ENCODE peak calls at places on chromosomes 6 and 20, in five cellular contexts. One of them, this sample, is unnamed.

GRCh38 chr20:31860431-31861345 is 9.6 kb downstream of the DUSP15 start:
- DNase-seq in B cell: peak
- DNase-seq in D341Med: peak
- DNase-seq in stimulated activated CD4-positive, alpha-beta T cell treated with anti-CD3 and anti-CD28 coated beads, Interleukin-2, amount 100 ng/mL, for 24 hours: no peak
- DNase-seq in lower lobe of right lung: no peak
- DNase-seq in this sample: peak

GRCh38 chr6:4637691-4638433 is 138.3 kb upstream of the CDYL start:
- DNase-seq in B cell: no peak
- DNase-seq in D341Med: no peak
- DNase-seq in stimulated activated CD4-positive, alpha-beta T cell treated with anti-CD3 and anti-CD28 coated beads, Interleukin-2, amount 100 ng/mL, for 24 hours: peak
- DNase-seq in lower lobe of right lung: no peak
- DNase-seq in this sample: no peak

GRCh38 chr20:63966172-63966943 is 3.4 kb downstream of the ZNF512B start:
- DNase-seq in B cell: no peak
- DNase-seq in D341Med: no peak
- DNase-seq in stimulated activated CD4-positive, alpha-beta T cell treated with anti-CD3 and anti-CD28 coated beads, Interleukin-2, amount 100 ng/mL, for 24 hours: no peak
- DNase-seq in lower lobe of right lung: peak
- DNase-seq in this sample: no peak

GRCh38 chr6:98036344-98036743 is 753.3 kb upstream of the MMS22L start:
- DNase-seq in B cell: no peak
- DNase-seq in D341Med: peak
- DNase-seq in stimulated activated CD4-positive, alpha-beta T cell treated with anti-CD3 and anti-CD28 coated beads, Interleukin-2, amount 100 ng/mL, for 24 hours: no peak
- DNase-seq in lower lobe of right lung: no peak
- DNase-seq in this sample: peak

GRCh38 chr6:24566020-24566752 is 71.4 kb downstream of the ALDH5A1 start:
- DNase-seq in B cell: no peak
- DNase-seq in D341Med: no peak
- DNase-seq in stimulated activated CD4-positive, alpha-beta T cell treated with anti-CD3 and anti-CD28 coated beads, Interleukin-2, amount 100 ng/mL, for 24 hours: no peak
- DNase-seq in lower lobe of right lung: no peak
- DNase-seq in this sample: peak

GRCh38 chr6:129575378-129576118 is 134.4 kb downstream of the ARHGAP18 start:
- DNase-seq in B cell: no peak
- DNase-seq in D341Med: peak
- DNase-seq in stimulated activated CD4-positive, alpha-beta T cell treated with anti-CD3 and anti-CD28 coated beads, Interleukin-2, amount 100 ng/mL, for 24 hours: no peak
- DNase-seq in lower lobe of right lung: no peak
- DNase-seq in this sample: no peak

GRCh38 chr6:7513534-7513933 is 27.9 kb upstream of the DSP start:
- DNase-seq in B cell: no peak
- DNase-seq in D341Med: no peak
- DNase-seq in stimulated activated CD4-positive, alpha-beta T cell treated with anti-CD3 and anti-CD28 coated beads, Interleukin-2, amount 100 ng/mL, for 24 hours: no peak
- DNase-seq in lower lobe of right lung: no peak
- DNase-seq in this sample: no peak

GRCh38 chr6:92361990-92362770 is 1057.2 kb downstream of the EPHA7 start:
- DNase-seq in B cell: no peak
- DNase-seq in D341Med: no peak
- DNase-seq in stimulated activated CD4-positive, alpha-beta T cell treated with anti-CD3 and anti-CD28 coated beads, Interleukin-2, amount 100 ng/mL, for 24 hours: no peak
- DNase-seq in lower lobe of right lung: no peak
- DNase-seq in this sample: no peak

GRCh38 chr6:22432060-22432459 is 135.2 kb upstream of the PRL start:
- DNase-seq in B cell: no peak
- DNase-seq in D341Med: no peak
- DNase-seq in stimulated activated CD4-positive, alpha-beta T cell treated with anti-CD3 and anti-CD28 coated beads, Interleukin-2, amount 100 ng/mL, for 24 hours: no peak
- DNase-seq in lower lobe of right lung: no peak
- DNase-seq in this sample: no peak

GRCh38 chr6:84825461-84825860 is 61.1 kb upstream of the TBX18 start:
- DNase-seq in B cell: no peak
- DNase-seq in D341Med: no peak
- DNase-seq in stimulated activated CD4-positive, alpha-beta T cell treated with anti-CD3 and anti-CD28 coated beads, Interleukin-2, amount 100 ng/mL, for 24 hours: no peak
- DNase-seq in lower lobe of right lung: no peak
- DNase-seq in this sample: no peak

GRCh38 chr6:143325379-143326140 is 124.9 kb downstream of the ADAT2 start:
- DNase-seq in B cell: no peak
- DNase-seq in D341Med: no peak
- DNase-seq in stimulated activated CD4-positive, alpha-beta T cell treated with anti-CD3 and anti-CD28 coated beads, Interleukin-2, amount 100 ng/mL, for 24 hours: no peak
- DNase-seq in lower lobe of right lung: no peak
- DNase-seq in this sample: no peak

GRCh38 chr6:21826031-21826430 is 232.5 kb downstream of the SOX4 start:
- DNase-seq in B cell: no peak
- DNase-seq in D341Med: no peak
- DNase-seq in stimulated activated CD4-positive, alpha-beta T cell treated with anti-CD3 and anti-CD28 coated beads, Interleukin-2, amount 100 ng/mL, for 24 hours: no peak
- DNase-seq in lower lobe of right lung: no peak
- DNase-seq in this sample: no peak

GRCh38 chr20:60851826-60852704 is 400.0 kb upstream of the CDH4 start:
- DNase-seq in B cell: no peak
- DNase-seq in D341Med: peak
- DNase-seq in stimulated activated CD4-positive, alpha-beta T cell treated with anti-CD3 and anti-CD28 coated beads, Interleukin-2, amount 100 ng/mL, for 24 hours: no peak
- DNase-seq in lower lobe of right lung: no peak
- DNase-seq in this sample: peak

GRCh38 chr6:116034327-116034726 is 26.4 kb downstream of the FRK start:
- DNase-seq in B cell: no peak
- DNase-seq in D341Med: no peak
- DNase-seq in stimulated activated CD4-positive, alpha-beta T cell treated with anti-CD3 and anti-CD28 coated beads, Interleukin-2, amount 100 ng/mL, for 24 hours: no peak
- DNase-seq in lower lobe of right lung: no peak
- DNase-seq in this sample: no peak

GRCh38 chr6:115456848-115457247 is 603.8 kb downstream of the FRK start:
- DNase-seq in B cell: no peak
- DNase-seq in D341Med: no peak
- DNase-seq in stimulated activated CD4-positive, alpha-beta T cell treated with anti-CD3 and anti-CD28 coated beads, Interleukin-2, amount 100 ng/mL, for 24 hours: no peak
- DNase-seq in lower lobe of right lung: no peak
- DNase-seq in this sample: no peak

GRCh38 chr20:3134151-3134550 is 25.5 kb downstream of the FASTKD5 start:
- DNase-seq in B cell: no peak
- DNase-seq in D341Med: no peak
- DNase-seq in stimulated activated CD4-positive, alpha-beta T cell treated with anti-CD3 and anti-CD28 coated beads, Interleukin-2, amount 100 ng/mL, for 24 hours: no peak
- DNase-seq in lower lobe of right lung: no peak
- DNase-seq in this sample: no peak

GRCh38 chr6:134446901-134447300 is 129.0 kb upstream of the SGK1 start:
- DNase-seq in B cell: no peak
- DNase-seq in D341Med: no peak
- DNase-seq in stimulated activated CD4-positive, alpha-beta T cell treated with anti-CD3 and anti-CD28 coated beads, Interleukin-2, amount 100 ng/mL, for 24 hours: no peak
- DNase-seq in lower lobe of right lung: no peak
- DNase-seq in this sample: no peak

GRCh38 chr6:170080169-170080827 is 210.6 kb downstream of the DLL1 start:
- DNase-seq in B cell: peak
- DNase-seq in D341Med: peak
- DNase-seq in stimulated activated CD4-positive, alpha-beta T cell treated with anti-CD3 and anti-CD28 coated beads, Interleukin-2, amount 100 ng/mL, for 24 hours: no peak
- DNase-seq in lower lobe of right lung: peak
- DNase-seq in this sample: no peak

GRCh38 chr6:3848380-3848779 is 793 bp upstream of the FAM50B start:
- DNase-seq in B cell: no peak
- DNase-seq in D341Med: no peak
- DNase-seq in stimulated activated CD4-positive, alpha-beta T cell treated with anti-CD3 and anti-CD28 coated beads, Interleukin-2, amount 100 ng/mL, for 24 hours: no peak
- DNase-seq in lower lobe of right lung: no peak
- DNase-seq in this sample: peak

GRCh38 chr6:38279945-38280588 is 359.7 kb downstream of the BTBD9 start:
- DNase-seq in B cell: no peak
- DNase-seq in D341Med: no peak
- DNase-seq in stimulated activated CD4-positive, alpha-beta T cell treated with anti-CD3 and anti-CD28 coated beads, Interleukin-2, amount 100 ng/mL, for 24 hours: no peak
- DNase-seq in lower lobe of right lung: no peak
- DNase-seq in this sample: no peak

GRCh38 chr6:42251911-42252637 is 34.4 kb upstream of the MRPS10 start:
- DNase-seq in B cell: no peak
- DNase-seq in D341Med: no peak
- DNase-seq in stimulated activated CD4-positive, alpha-beta T cell treated with anti-CD3 and anti-CD28 coated beads, Interleukin-2, amount 100 ng/mL, for 24 hours: no peak
- DNase-seq in lower lobe of right lung: no peak
- DNase-seq in this sample: no peak

GRCh38 chr6:155882527-155883333 is 427.1 kb upstream of the NOX3 start:
- DNase-seq in B cell: no peak
- DNase-seq in D341Med: no peak
- DNase-seq in stimulated activated CD4-positive, alpha-beta T cell treated with anti-CD3 and anti-CD28 coated beads, Interleukin-2, amount 100 ng/mL, for 24 hours: no peak
- DNase-seq in lower lobe of right lung: no peak
- DNase-seq in this sample: no peak

GRCh38 chr6:74170118-74170517 is 474.1 kb downstream of the CD109 start:
- DNase-seq in B cell: no peak
- DNase-seq in D341Med: no peak
- DNase-seq in stimulated activated CD4-positive, alpha-beta T cell treated with anti-CD3 and anti-CD28 coated beads, Interleukin-2, amount 100 ng/mL, for 24 hours: no peak
- DNase-seq in lower lobe of right lung: no peak
- DNase-seq in this sample: no peak

GRCh38 chr6:137699036-137699683 is 167.9 kb upstream of the TNFAIP3 start:
- DNase-seq in B cell: no peak
- DNase-seq in D341Med: no peak
- DNase-seq in stimulated activated CD4-positive, alpha-beta T cell treated with anti-CD3 and anti-CD28 coated beads, Interleukin-2, amount 100 ng/mL, for 24 hours: peak
- DNase-seq in lower lobe of right lung: no peak
- DNase-seq in this sample: no peak

GRCh38 chr20:49853640-49854039 is 41.0 kb downstream of the SLC9A8 start:
- DNase-seq in B cell: no peak
- DNase-seq in D341Med: no peak
- DNase-seq in stimulated activated CD4-positive, alpha-beta T cell treated with anti-CD3 and anti-CD28 coated beads, Interleukin-2, amount 100 ng/mL, for 24 hours: no peak
- DNase-seq in lower lobe of right lung: no peak
- DNase-seq in this sample: peak

GRCh38 chr6:32947552-32948465 is 5.1 kb downstream of the HLA-DMA start:
- DNase-seq in B cell: peak
- DNase-seq in D341Med: peak
- DNase-seq in stimulated activated CD4-positive, alpha-beta T cell treated with anti-CD3 and anti-CD28 coated beads, Interleukin-2, amount 100 ng/mL, for 24 hours: peak
- DNase-seq in lower lobe of right lung: no peak
- DNase-seq in this sample: peak

GRCh38 chr6:114941078-114941477 is 598.3 kb upstream of the HS3ST5 start:
- DNase-seq in B cell: no peak
- DNase-seq in D341Med: no peak
- DNase-seq in stimulated activated CD4-positive, alpha-beta T cell treated with anti-CD3 and anti-CD28 coated beads, Interleukin-2, amount 100 ng/mL, for 24 hours: no peak
- DNase-seq in lower lobe of right lung: no peak
- DNase-seq in this sample: no peak

GRCh38 chr6:89999995-90000825 is 105.9 kb downstream of the GJA10 start:
- DNase-seq in B cell: no peak
- DNase-seq in D341Med: no peak
- DNase-seq in stimulated activated CD4-positive, alpha-beta T cell treated with anti-CD3 and anti-CD28 coated beads, Interleukin-2, amount 100 ng/mL, for 24 hours: no peak
- DNase-seq in lower lobe of right lung: no peak
- DNase-seq in this sample: peak

GRCh38 chr6:170102582-170103481 is 188.0 kb downstream of the DLL1 start:
- DNase-seq in B cell: no peak
- DNase-seq in D341Med: peak
- DNase-seq in stimulated activated CD4-positive, alpha-beta T cell treated with anti-CD3 and anti-CD28 coated beads, Interleukin-2, amount 100 ng/mL, for 24 hours: no peak
- DNase-seq in lower lobe of right lung: no peak
- DNase-seq in this sample: no peak

GRCh38 chr6:161139766-161140553 is 133.9 kb downstream of the AGPAT4 start:
- DNase-seq in B cell: no peak
- DNase-seq in D341Med: no peak
- DNase-seq in stimulated activated CD4-positive, alpha-beta T cell treated with anti-CD3 and anti-CD28 coated beads, Interleukin-2, amount 100 ng/mL, for 24 hours: no peak
- DNase-seq in lower lobe of right lung: no peak
- DNase-seq in this sample: no peak

GRCh38 chr6:127854009-127854408 is 46.8 kb downstream of the THEMIS start:
- DNase-seq in B cell: no peak
- DNase-seq in D341Med: no peak
- DNase-seq in stimulated activated CD4-positive, alpha-beta T cell treated with anti-CD3 and anti-CD28 coated beads, Interleukin-2, amount 100 ng/mL, for 24 hours: no peak
- DNase-seq in lower lobe of right lung: no peak
- DNase-seq in this sample: no peak

This sample was measured in WERI-Rb-1.